ENCODE peak calls at places on chromosome 1, in six cellular contexts. Y, J, B, T, K and F are unnamed samples.

GRCh38 chr1:34781071-34781843 is at the start of gene GJB3:
- DNase-seq in Y (peak; percentile 46), J (peak; percentile 37), B (no peak), T (no peak), K (no peak), F (no peak)

GRCh38 chr1:62295921-62296451 is 23.2 kb downstream of the KANK4 start:
- DNase-seq in Y (peak; percentile 45), J (peak; percentile 79), B (no peak), T (peak; percentile 6), K (no peak), F (no peak)

GRCh38 chr1:221994939-221995338 is 253.1 kb upstream of the DUSP10 start:
- DNase-seq in Y (no peak), J (peak; percentile 47), B (no peak), T (no peak), K (no peak), F (no peak)

GRCh38 chr1:175252561-175252960 is 60.0 kb upstream of the KIAA0040 start:
- DNase-seq in Y (no peak), J (no peak), B (no peak), T (no peak), K (no peak), F (no peak)

GRCh38 chr1:149846042-149846441 is 53.3 kb upstream of the BOLA1 start:
- DNase-seq in Y (no peak), J (no peak), B (no peak), T (no peak), K (no peak), F (no peak)

GRCh38 chr1:75996196-75996595 is 64.0 kb upstream of the ASB17 start:
- DNase-seq in Y (no peak), J (peak; percentile 61), B (no peak), T (no peak), K (no peak), F (no peak)

GRCh38 chr1:23202263-23202749 is 15.0 kb downstream of the HTR1D start:
- DNase-seq in Y (no peak), J (peak; percentile 40), B (no peak), T (no peak), K (no peak), F (no peak)

GRCh38 chr1:1187938-1188337 is 14.3 kb downstream of the TTLL10 start:
- DNase-seq in Y (no peak), J (peak; percentile 39), B (no peak), T (no peak), K (no peak), F (no peak)

GRCh38 chr1:160672789-160673695 is 26.2 kb upstream of the SLAMF1 start:
- DNase-seq in Y (no peak), J (no peak), B (no peak), T (no peak), K (no peak), F (no peak)

GRCh38 chr1:61120998-61121397 is 38.6 kb downstream of the NFIA start:
- DNase-seq in Y (no peak), J (peak; percentile 68), B (no peak), T (no peak), K (no peak), F (no peak)

GRCh38 chr1:207848234-207848633 is 62.7 kb downstream of the CD34 start:
- DNase-seq in Y (peak; percentile 71), J (peak; percentile 32), B (no peak), T (no peak), K (peak; percentile 90), F (no peak)

GRCh38 chr1:96979287-96979686 is 257.7 kb downstream of the PTBP2 start:
- DNase-seq in Y (no peak), J (no peak), B (peak; percentile 53), T (no peak), K (no peak), F (no peak)

GRCh38 chr1:215166886-215167285 is 84.3 kb downstream of the KCNK2 start:
- DNase-seq in Y (no peak), J (no peak), B (no peak), T (no peak), K (no peak), F (no peak)

GRCh38 chr1:30123036-30123535 is 600.3 kb downstream of the MATN1 start:
- DNase-seq in Y (no peak), J (no peak), B (no peak), T (no peak), K (no peak), F (no peak)

GRCh38 chr1:177488722-177489121 is 318.0 kb downstream of the BRINP2 start:
- DNase-seq in Y (no peak), J (no peak), B (no peak), T (no peak), K (no peak), F (no peak)

GRCh38 chr1:23384312-23385058 is 14.8 kb upstream of the ZNF436 start:
- DNase-seq in Y (peak; percentile 37), J (peak; percentile 7), B (no peak), T (no peak), K (peak; percentile 52), F (no peak)

GRCh38 chr1:162361349-162361748 is 15.3 kb downstream of the SPATA46 start:
- DNase-seq in Y (no peak), J (no peak), B (no peak), T (no peak), K (no peak), F (no peak)

GRCh38 chr1:942864-943533 is 16.1 kb downstream of the NOC2L start:
- DNase-seq in Y (peak; percentile 54), J (peak; percentile 33), B (no peak), T (no peak), K (peak; percentile 95), F (no peak)

GRCh38 chr1:25680701-25681100 is 64.1 kb downstream of the MAN1C1 start:
- DNase-seq in Y (no peak), J (no peak), B (no peak), T (no peak), K (no peak), F (no peak)

GRCh38 chr1:54607821-54608220 is 15.5 kb downstream of the FAM151A start:
- DNase-seq in Y (no peak), J (no peak), B (no peak), T (no peak), K (no peak), F (no peak)

GRCh38 chr1:68782890-68783289 is 286.0 kb upstream of the DEPDC1 start:
- DNase-seq in Y (no peak), J (no peak), B (no peak), T (no peak), K (no peak), F (no peak)

GRCh38 chr1:64474639-64475038 is 4.7 kb downstream of the CACHD1 start:
- DNase-seq in Y (peak; percentile 44), J (peak; percentile 29), B (peak; percentile 66), T (no peak), K (no peak), F (no peak)

GRCh38 chr1:200038987-200039848 is 11.7 kb downstream of the NR5A2 start:
- DNase-seq in Y (peak; percentile 58), J (peak; percentile 57), B (no peak), T (no peak), K (peak; percentile 41), F (no peak)

GRCh38 chr1:67307251-67308060 is at the start of gene IL12RB2:
- DNase-seq in Y (peak; percentile 38), J (peak; percentile 36), B (no peak), T (peak; percentile 11), K (no peak), F (no peak)

GRCh38 chr1:230073371-230074035 is 6.5 kb downstream of the GALNT2 start:
- DNase-seq in Y (no peak), J (peak; percentile 77), B (no peak), T (no peak), K (peak; percentile 27), F (no peak)

GRCh38 chr1:5722635-5723157 is 269.5 kb downstream of the NPHP4 start:
- DNase-seq in Y (no peak), J (no peak), B (no peak), T (no peak), K (no peak), F (no peak)

GRCh38 chr1:93753766-93754763 is 72.4 kb upstream of the BCAR3 start:
- DNase-seq in Y (no peak), J (peak; percentile 84), B (no peak), T (no peak), K (peak; percentile 84), F (no peak)

GRCh38 chr1:7389201-7389785 is 381.8 kb upstream of the VAMP3 start:
- DNase-seq in Y (no peak), J (no peak), B (peak; percentile 22), T (no peak), K (no peak), F (no peak)

GRCh38 chr1:175572932-175573871 is 170.2 kb downstream of the TNR start:
- DNase-seq in Y (peak; percentile 62), J (no peak), B (peak; percentile 59), T (no peak), K (no peak), F (no peak)

GRCh38 chr1:59504281-59504680 is 207.4 kb downstream of the FGGY start:
- DNase-seq in Y (no peak), J (no peak), B (no peak), T (no peak), K (no peak), F (no peak)

GRCh38 chr1:198935371-198935921 is 296.6 kb downstream of the PTPRC start:
- DNase-seq in Y (peak; percentile 96), J (peak; percentile 96), B (peak; percentile 88), T (peak; percentile 50), K (peak; percentile 92), F (no peak)

GRCh38 chr1:112702067-112702395 is 4.9 kb downstream of the RHOC start:
- DNase-seq in Y (no peak), J (no peak), B (no peak), T (no peak), K (no peak), F (no peak)

GRCh38 chr1:112700290-112701226 is 6.4 kb downstream of the RHOC start:
- DNase-seq in Y (peak; percentile 97), J (peak; percentile 94), B (peak; percentile 97), T (peak; percentile 54), K (peak; percentile 84), F (no peak)

GRCh38 chr1:112702420-112703261 is 4.3 kb downstream of the RHOC start:
- DNase-seq in Y (no peak), J (no peak), B (no peak), T (no peak), K (no peak), F (no peak)

GRCh38 chr1:112699425-112700144 is 7.3 kb downstream of the RHOC start:
- DNase-seq in Y (no peak), J (no peak), B (no peak), T (no peak), K (no peak), F (no peak)

GRCh38 chr1:112701227-112702066 is 5.5 kb downstream of the RHOC start:
- DNase-seq in Y (no peak), J (no peak), B (no peak), T (no peak), K (no peak), F (no peak)
- H3K4me3 ChIP-seq in Y (no peak overlapping the region), J (peak overlapping the region; percentile 57), B (peak overlapping the region; percentile 9), T (no peak overlapping the region), K (peak overlapping the region; percentile 19), F (no peak overlapping the region)

GRCh38 chr1:228236744-228237143 is 28.9 kb downstream of the OBSCN start:
- DNase-seq in Y (peak; percentile 33), J (peak; percentile 12), B (peak; percentile 66), T (no peak), K (peak; percentile 42), F (no peak)
- H3K9me3 ChIP-seq in Y (peaks cover 4% of the 10 kb centered on the region), J (peaks cover 26% of the 10 kb centered on the region), B (no peaks in the 10 kb centered on the region), T (peaks cover 4% of the 10 kb centered on the region), K (peaks cover 53% of the 10 kb centered on the region), F (peaks cover 2% of the 10 kb centered on the region)

GRCh38 chr1:205972491-205973168 is 29.4 kb upstream of the SLC26A9 start:
- DNase-seq in Y (no peak), J (no peak), B (peak; percentile 26), T (no peak), K (peak; percentile 18), F (no peak)
- H3K4me3 ChIP-seq in Y (no peak overlapping the region), J (no peak overlapping the region), B (no peak overlapping the region), T (no peak overlapping the region), K (no peak overlapping the region), F (no peak overlapping the region)

GRCh38 chr1:2808386-2808705 is 6.9 kb upstream of the TTC34 start:
- DNase-seq in Y (no peak), J (no peak), B (no peak), T (no peak), K (no peak), F (no peak)
- H3K9me3 ChIP-seq in Y (no peaks in the 10 kb centered on the region), J (no peaks in the 10 kb centered on the region), B (no peaks in the 10 kb centered on the region), T (no peaks in the 10 kb centered on the region), K (no peaks in the 10 kb centered on the region), F (peaks cover 53% of the 10 kb centered on the region)